ENCODE peak calls at places on chromosomes 11 and 22, in seven cellular contexts. R is pancreas; A is substantia nigra; B is iris pigment epithelial cell; M is OCI-LY7; Z is stimulated activated CD4-positive, alpha-beta T cell treated with anti-CD3 and anti-CD28 coated beads, Interleukin-2, amount 100 ng/mL, for 24 hours; G is EL. O is an unnamed sample.

GRCh38 chr22:21827628-21828267 is 39.7 kb downstream of the MAPK1 start:
- DNase-seq in R (no peak), A (no peak), B (no peak), M (no peak), Z (no peak), G (no peak), O (no peak)

GRCh38 chr11:126194121-126194543 is 17.3 kb downstream of the RPUSD4 start:
- DNase-seq in R (no peak), A (peak), B (peak), M (peak), Z (peak), G (peak), O (peak)

GRCh38 chr11:129295746-129296145 is 79.9 kb upstream of the BARX2 start:
- DNase-seq in R (no peak), A (no peak), B (peak), M (no peak), Z (no peak), G (peak), O (no peak)

GRCh38 chr11:6333112-6333511 is 12.8 kb upstream of the CAVIN3 start:
- DNase-seq in R (no peak), A (no peak), B (no peak), M (no peak), Z (no peak), G (no peak), O (no peak)

GRCh38 chr11:82174610-82175009 is 559.1 kb downstream of the FAM181B start:
- DNase-seq in R (no peak), A (no peak), B (no peak), M (no peak), Z (no peak), G (no peak), O (no peak)

GRCh38 chr22:27801197-27801615 is 350 bp downstream of the MN1 start:
- DNase-seq in R (peak), A (no peak), B (peak), M (no peak), Z (peak), G (peak), O (peak)

GRCh38 chr11:104073950-104074349 is 37.5 kb downstream of the DDI1 start:
- DNase-seq in R (no peak), A (no peak), B (peak), M (peak), Z (no peak), G (peak), O (no peak)

GRCh38 chr22:41028841-41029240 is 63.6 kb upstream of the EP300 start:
- DNase-seq in R (no peak), A (no peak), B (peak), M (no peak), Z (no peak), G (peak), O (no peak)

GRCh38 chr22:22683668-22684361 is 39.4 kb downstream of the GGTLC2 start:
- DNase-seq in R (no peak), A (no peak), B (no peak), M (no peak), Z (no peak), G (no peak), O (no peak)

GRCh38 chr11:119522609-119523008 is 99.6 kb upstream of the THY1 start:
- DNase-seq in R (no peak), A (no peak), B (no peak), M (no peak), Z (no peak), G (no peak), O (no peak)

GRCh38 chr11:67286621-67287333 is 2.3 kb upstream of the ANKRD13D start:
- DNase-seq in R (peak), A (peak), B (no peak), M (peak), Z (no peak), G (no peak), O (no peak)

GRCh38 chr11:45246241-45246640 is 39.9 kb downstream of the SYT13 start:
- DNase-seq in R (no peak), A (no peak), B (no peak), M (no peak), Z (no peak), G (no peak), O (no peak)

GRCh38 chr11:67006029-67006884 is 16.7 kb upstream of the SYT12 start:
- DNase-seq in R (no peak), A (no peak), B (no peak), M (peak), Z (peak), G (peak), O (no peak)

GRCh38 chr11:12842933-12843636 is 166.0 kb upstream of the RASSF10 start:
- DNase-seq in R (no peak), A (no peak), B (peak), M (peak), Z (no peak), G (peak), O (no peak)

GRCh38 chr11:17827006-17827405 is 92.4 kb downstream of the KCNC1 start:
- DNase-seq in R (no peak), A (no peak), B (peak), M (no peak), Z (no peak), G (no peak), O (no peak)

GRCh38 chr11:86438685-86439084 is 64.0 kb downstream of the CCDC81 start:
- DNase-seq in R (no peak), A (no peak), B (peak), M (no peak), Z (no peak), G (peak), O (no peak)

GRCh38 chr11:58685973-58686720 is 45.6 kb downstream of the GLYAT start:
- DNase-seq in R (no peak), A (no peak), B (no peak), M (no peak), Z (no peak), G (no peak), O (no peak)

GRCh38 chr22:19748991-19749665 is 11.4 kb upstream of the TBX1 start:
- DNase-seq in R (no peak), A (no peak), B (no peak), M (no peak), Z (no peak), G (no peak), O (no peak)

GRCh38 chr11:117818036-117818858 is 6.3 kb downstream of the FXYD2 start:
- DNase-seq in R (no peak), A (no peak), B (peak), M (no peak), Z (peak), G (peak), O (no peak)

O was measured in stomach.